ENCODE peak calls at places on chromosomes 7 and 10, in nine cellular contexts. Q, J, L, C, D, G, A, P and E are unnamed samples.
A peak's percentile ranks its signal among the peaks of the same experiment; 100 is the strongest.

GRCh38 chr7:92415225-92415624 is 32.1 kb upstream of the GATAD1 start:
- DNase-seq in Q (no peak), J (no peak), L (no peak), C (no peak), D (no peak), G (no peak), A (no peak), P (no peak), E (no peak)

GRCh38 chr10:77628906-77629730 is 8.5 kb downstream of the KCNMA1 start:
- DNase-seq in Q (no peak), J (peak; percentile 35), L (no peak), C (peak; percentile 31), D (peak; percentile 99), G (no peak), A (no peak), P (no peak), E (no peak)

GRCh38 chr7:88912852-88913251 is 117.3 kb upstream of the TEX47 start:
- DNase-seq in Q (no peak), J (no peak), L (no peak), C (no peak), D (no peak), G (no peak), A (no peak), P (no peak), E (no peak)

GRCh38 chr10:131686781-131687419 is 213.9 kb upstream of the PPP2R2D start:
- DNase-seq in Q (no peak), J (peak; percentile 57), L (no peak), C (no peak), D (no peak), G (peak; percentile 91), A (no peak), P (no peak), E (no peak)

GRCh38 chr10:91694170-91694794 is 61.4 kb upstream of the PPP1R3C start:
- DNase-seq in Q (peak; percentile 62), J (peak; percentile 69), L (peak; percentile 42), C (peak; percentile 67), D (peak; percentile 71), G (peak; percentile 60), A (peak; percentile 22), P (peak; percentile 47), E (peak; percentile 40)

GRCh38 chr10:71588685-71589084 is 130.9 kb downstream of the C10orf105 start:
- DNase-seq in Q (no peak), J (no peak), L (no peak), C (no peak), D (no peak), G (no peak), A (no peak), P (no peak), E (no peak)

GRCh38 chr10:53808677-53809076 is 992.4 kb downstream of the PCDH15 start:
- DNase-seq in Q (peak; percentile 11), J (peak; percentile 42), L (no peak), C (no peak), D (peak; percentile 31), G (no peak), A (no peak), P (no peak), E (no peak)

GRCh38 chr10:98456043-98456570 is 9.4 kb upstream of the HPS1 start:
- DNase-seq in Q (no peak), J (no peak), L (no peak), C (no peak), D (no peak), G (peak; percentile 45), A (no peak), P (no peak), E (no peak)

GRCh38 chr10:28393956-28394568 is 91.2 kb upstream of the MPP7 start:
- DNase-seq in Q (peak; percentile 80), J (peak; percentile 89), L (peak; percentile 69), C (peak; percentile 68), D (peak; percentile 66), G (peak; percentile 91), A (peak; percentile 74), P (peak; percentile 69), E (peak; percentile 46)

GRCh38 chr7:15685358-15686181 is 913 bp downstream of the MEOX2 start:
- DNase-seq in Q (peak; percentile 18), J (peak; percentile 74), L (no peak), C (peak; percentile 76), D (no peak), G (peak; percentile 58), A (no peak), P (peak; percentile 16), E (no peak)

GRCh38 chr10:43409385-43410109 is 561 bp upstream of the HNRNPF start:
- DNase-seq in Q (no peak), J (no peak), L (no peak), C (peak; percentile 42), D (peak; percentile 39), G (no peak), A (no peak), P (peak; percentile 46), E (peak; percentile 55)

GRCh38 chr7:44193011-44193802 is 4.0 kb upstream of the GCK start:
- DNase-seq in Q (no peak), J (peak; percentile 38), L (no peak), C (no peak), D (no peak), G (no peak), A (peak; percentile 27), P (no peak), E (no peak)

DNA sequence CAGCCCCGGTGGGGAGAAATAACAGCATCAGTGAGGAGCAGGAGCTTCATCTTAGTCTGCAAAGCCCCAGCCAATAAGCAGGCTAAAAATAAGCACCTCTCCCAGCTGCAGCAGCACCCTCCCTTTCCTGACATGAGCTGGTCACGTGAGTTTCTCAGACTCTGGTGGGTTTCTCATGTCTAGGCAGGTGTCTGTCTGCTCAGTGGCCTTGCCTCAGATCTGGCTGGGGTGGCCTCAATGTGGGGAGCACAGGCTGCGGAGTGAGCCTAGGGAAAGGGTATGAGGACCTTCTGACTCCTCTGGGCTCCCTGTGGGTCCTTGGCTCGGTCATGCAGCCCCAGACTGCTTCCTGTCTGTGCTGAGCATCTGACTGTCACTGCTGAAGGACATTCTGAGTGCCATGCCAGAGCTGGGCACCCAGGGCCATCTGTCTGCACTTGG is 81.6 kb upstream of the LRRC4 start:
- DNase-seq in Q (no peak), J (no peak), L (no peak), C (no peak), D (no peak), G (no peak), A (peak; percentile 79), P (peak; percentile 55), E (peak; percentile 53)
- TF ChIP-seq EZH2phosphoT487 in Q (no peak), J (no peak), L (no peak), C (no peak), D (no peak), G (no peak), A (no peak), P (no peak), E (no peak)

GRCh38 chr10:3093996-3094395 is 26.6 kb downstream of the PFKP start:
- DNase-seq in Q (no peak), J (no peak), L (no peak), C (no peak), D (no peak), G (no peak), A (no peak), P (no peak), E (no peak)

GRCh38 chr10:3091921-3092320 is 24.6 kb downstream of the PFKP start:
- DNase-seq in Q (no peak), J (no peak), L (no peak), C (no peak), D (no peak), G (no peak), A (no peak), P (no peak), E (no peak)

GRCh38 chr10:3091346-3091787 is 24.0 kb downstream of the PFKP start:
- DNase-seq in Q (peak; percentile 67), J (no peak), L (peak; percentile 91), C (peak; percentile 89), D (peak; percentile 82), G (no peak), A (no peak), P (no peak), E (no peak)

GRCh38 chr10:3090914-3091313 is 23.6 kb downstream of the PFKP start:
- DNase-seq in Q (peak; percentile 66), J (peak; percentile 54), L (peak; percentile 73), C (peak; percentile 76), D (peak; percentile 67), G (peak; percentile 48), A (no peak), P (no peak), E (no peak)

GRCh38 chr10:3090388-3090787 is 23.0 kb downstream of the PFKP start:
- DNase-seq in Q (no peak), J (no peak), L (no peak), C (no peak), D (no peak), G (no peak), A (no peak), P (no peak), E (no peak)
- H4K20me1 ChIP-seq in Q (no peaks in the 10 kb centered on the region), J (peaks cover 23% of the 10 kb centered on the region), L (peaks cover 4% of the 10 kb centered on the region), C (no peaks in the 10 kb centered on the region), D (no peaks in the 10 kb centered on the region), G (no peaks in the 10 kb centered on the region), A (peaks cover 23% of the 10 kb centered on the region), P (no peaks in the 10 kb centered on the region), E (no peaks in the 10 kb centered on the region)

GRCh38 chr10:46998595-46998994 is 87.4 kb downstream of the PTPN20 start:
- DNase-seq in Q (no peak), J (no peak), L (no peak), C (no peak), D (no peak), G (no peak), A (no peak), P (no peak), E (no peak)

GRCh38 chr10:46995234-46995633 is 84.0 kb downstream of the PTPN20 start:
- DNase-seq in Q (no peak), J (peak; percentile 62), L (no peak), C (peak; percentile 21), D (no peak), G (peak; percentile 43), A (no peak), P (no peak), E (no peak)

GRCh38 chr10:46998192-46998591 is 87.0 kb downstream of the PTPN20 start:
- DNase-seq in Q (no peak), J (no peak), L (no peak), C (no peak), D (no peak), G (no peak), A (no peak), P (no peak), E (no peak)

DNA sequence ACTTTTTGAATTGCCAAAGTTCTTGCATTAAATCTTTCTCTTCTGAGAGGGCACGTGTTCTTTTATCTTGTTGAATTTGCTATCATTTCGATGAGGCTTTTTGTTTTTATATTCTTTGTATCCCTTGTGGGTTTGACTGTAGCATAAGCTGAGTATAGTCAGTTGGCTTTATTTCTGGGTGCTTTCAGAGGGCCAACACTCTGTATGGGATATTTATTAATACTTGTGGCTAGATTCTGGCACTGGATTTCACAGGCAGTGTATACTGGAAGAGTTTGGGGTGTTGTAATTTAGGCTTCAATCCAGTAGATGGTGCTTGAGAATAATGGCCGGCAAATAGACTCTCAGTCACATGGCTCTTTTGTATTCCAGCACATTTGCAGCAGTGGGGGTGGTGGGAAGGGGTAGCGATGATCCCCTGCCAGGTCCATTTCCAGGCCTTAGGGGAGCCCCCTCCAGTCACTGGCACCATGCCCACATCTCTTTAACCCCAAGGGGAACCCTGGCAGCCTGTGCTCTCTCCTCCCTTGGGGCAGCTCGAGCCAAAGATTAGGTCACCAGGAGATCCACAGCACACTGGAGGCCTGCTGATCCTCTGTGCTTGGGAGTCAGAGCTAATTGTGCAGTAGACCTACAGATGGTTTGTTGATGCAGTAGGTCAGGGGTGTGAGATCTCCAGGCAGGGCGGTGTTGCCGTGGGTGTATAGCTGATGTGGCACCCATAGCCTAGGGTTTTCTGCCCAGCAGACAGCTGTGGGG is 81.7 kb downstream of the PTPN20 start:
- DNase-seq in Q (peak; percentile 18), J (peak; percentile 68), L (peak; percentile 45), C (peak; percentile 85), D (peak; percentile 44), G (peak; percentile 42), A (peak; percentile 19), P (peak; percentile 52), E (peak; percentile 8)
- TF ChIP-seq EZH2phosphoT487 in Q (no peak), J (no peak), L (no peak), C (no peak), D (no peak), G (no peak), A (no peak), P (no peak), E (no peak)

GRCh38 chr10:121357323-121357835 is 240.9 kb downstream of the FGFR2 start:
- DNase-seq in Q (peak; percentile 34), J (no peak), L (no peak), C (no peak), D (no peak), G (no peak), A (no peak), P (peak; percentile 51), E (no peak)
- H4K20me1 ChIP-seq in Q (no peaks in the 10 kb centered on the region), J (no peaks in the 10 kb centered on the region), L (no peaks in the 10 kb centered on the region), C (no peaks in the 10 kb centered on the region), D (no peaks in the 10 kb centered on the region), G (no peaks in the 10 kb centered on the region), A (no peaks in the 10 kb centered on the region), P (no peaks in the 10 kb centered on the region), E (no peaks in the 10 kb centered on the region)